ENCODE peak calls at places on chromosomes 4 and X, in five cellular contexts. J, Q, T, V and Y are unnamed samples.

GRCh38 chr4:148151797-148152196 is 290.4 kb downstream of the NR3C2 start:
- DNase-seq in J (no peak), Q (no peak), T (no peak), V (no peak), Y (no peak)

GRCh38 chr4:148962539-148963290 is 520.5 kb upstream of the NR3C2 start:
- DNase-seq in J (no peak), Q (no peak), T (no peak), V (no peak), Y (no peak)

GRCh38 chr4:75769044-75769443 is 44.7 kb downstream of the USO1 start:
- DNase-seq in J (no peak), Q (no peak), T (no peak), V (no peak), Y (no peak)

GRCh38 chr4:185128272-185129119 is 14.6 kb upstream of the SLC25A4 start:
- DNase-seq in J (no peak), Q (peak), T (no peak), V (no peak), Y (no peak)

GRCh38 chrX:152601848-152602616 is 35.7 kb upstream of the GABRQ start:
- DNase-seq in J (no peak), Q (no peak), T (no peak), V (no peak), Y (no peak)

GRCh38 chr4:15318621-15319348 is 109.0 kb upstream of the C1QTNF7 start:
- DNase-seq in J (no peak), Q (no peak), T (no peak), V (no peak), Y (no peak)

GRCh38 chr4:99536148-99536728 is 25.4 kb downstream of the C4orf17 start:
- DNase-seq in J (no peak), Q (no peak), T (no peak), V (no peak), Y (no peak)

GRCh38 chr4:8118531-8118930 is 40.1 kb downstream of the ABLIM2 start:
- DNase-seq in J (no peak), Q (no peak), T (no peak), V (no peak), Y (no peak)

GRCh38 chr4:168558587-168558986 is 61.7 kb downstream of the PALLD start:
- DNase-seq in J (no peak), Q (no peak), T (no peak), V (no peak), Y (no peak)

GRCh38 chr4:116923389-116923788 is 162.0 kb downstream of the TRAM1L1 start:
- DNase-seq in J (no peak), Q (no peak), T (no peak), V (no peak), Y (no peak)

GRCh38 chrX:108224727-108225455 is 133.3 kb downstream of the ATG4A start:
- DNase-seq in J (no peak), Q (no peak), T (no peak), V (no peak), Y (no peak)

GRCh38 chrX:130224810-130225209 is 43.9 kb downstream of the ZNF280C start:
- DNase-seq in J (no peak), Q (no peak), T (no peak), V (no peak), Y (no peak)

GRCh38 chrX:10015711-10016515 is 48.8 kb downstream of the CLDN34 start:
- DNase-seq in J (peak), Q (no peak), T (peak), V (no peak), Y (peak)

GRCh38 chrX:153595387-153595786 is 3.6 kb downstream of the CCNQ start:
- DNase-seq in J (no peak), Q (no peak), T (peak), V (no peak), Y (no peak)

GRCh38 chr4:7320413-7320812 is 114.3 kb downstream of the PSAPL1 start:
- DNase-seq in J (no peak), Q (no peak), T (no peak), V (no peak), Y (no peak)

GRCh38 chr4:151692443-151692782 is 68.4 kb downstream of the GATB start:
- DNase-seq in J (no peak), Q (no peak), T (no peak), V (no peak), Y (no peak)

GRCh38 chr4:111230265-111230664 is 607.4 kb upstream of the PITX2 start:
- DNase-seq in J (no peak), Q (no peak), T (no peak), V (no peak), Y (no peak)

GRCh38 chrX:67692246-67692645 is 148.4 kb downstream of the AR start:
- DNase-seq in J (no peak), Q (no peak), T (no peak), V (no peak), Y (no peak)

GRCh38 chrX:137423241-137423640 is 142.7 kb upstream of the ZIC3 start:
- DNase-seq in J (no peak), Q (no peak), T (no peak), V (no peak), Y (no peak)

GRCh38 chrX:132041016-132041415 is 17.9 kb downstream of the STK26 start:
- DNase-seq in J (no peak), Q (no peak), T (no peak), V (no peak), Y (no peak)

GRCh38 chr4:98505991-98506390 is 152.4 kb downstream of the TSPAN5 start:
- DNase-seq in J (no peak), Q (no peak), T (no peak), V (no peak), Y (no peak)

GRCh38 chr4:73740353-73740778 is at the start of gene CXCL8:
- DNase-seq in J (peak), Q (peak), T (no peak), V (no peak), Y (peak)

GRCh38 chr4:13365195-13365594 is 118.9 kb downstream of the RAB28 start:
- DNase-seq in J (no peak), Q (no peak), T (no peak), V (no peak), Y (no peak)

GRCh38 chrX:16739574-16739973 is 20.2 kb downstream of the SYAP1 start:
- DNase-seq in J (no peak), Q (no peak), T (no peak), V (no peak), Y (no peak)

GRCh38 chrX:121876316-121876715 is 828.9 kb downstream of the GLUD2 start:
- DNase-seq in J (no peak), Q (no peak), T (no peak), V (no peak), Y (no peak)

GRCh38 chr4:151712777-151713176 is 48.0 kb downstream of the GATB start:
- DNase-seq in J (no peak), Q (no peak), T (no peak), V (no peak), Y (no peak)

GRCh38 chr4:113077611-113078010 is 28.2 kb downstream of the ANK2 start:
- DNase-seq in J (no peak), Q (no peak), T (no peak), V (no peak), Y (no peak)

GRCh38 chr4:113083346-113083745 is 33.9 kb downstream of the ANK2 start:
- DNase-seq in J (no peak), Q (no peak), T (no peak), V (no peak), Y (no peak)

GRCh38 chr4:113080624-113081023 is 31.2 kb downstream of the ANK2 start:
- DNase-seq in J (no peak), Q (no peak), T (no peak), V (no peak), Y (no peak)

DNA sequence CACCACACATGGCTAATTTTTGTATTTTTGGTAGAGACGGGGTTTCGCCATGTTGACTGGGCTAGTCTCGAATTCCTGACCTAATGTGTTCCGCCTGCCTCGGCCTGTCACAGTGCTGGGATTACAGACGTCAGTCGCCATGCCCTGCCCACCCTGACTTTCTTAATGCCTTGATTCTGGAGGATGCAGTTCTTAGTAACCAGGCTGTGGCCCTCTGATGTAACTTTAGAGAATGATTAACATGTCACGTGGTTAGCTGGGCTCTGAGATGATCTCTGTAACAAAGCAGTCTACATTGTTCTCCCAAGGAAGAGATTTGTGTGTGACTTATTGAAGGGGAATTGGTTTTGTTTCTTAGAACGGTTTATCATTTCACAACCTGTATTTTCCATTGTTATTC is 30.6 kb downstream of the ANK2 start:
- DNase-seq in J (no peak), Q (no peak), T (no peak), V (no peak), Y (no peak)
- H3K4me3 ChIP-seq in J (no peak), Q (no peak), T (no peak), V (no peak), Y (no peak)

GRCh38 chr4:6134612-6135220 is 65.6 kb downstream of the JAKMIP1 start:
- DNase-seq in J (no peak), Q (no peak), T (peak), V (no peak), Y (no peak)
- TF ChIP-seq CTCF in J (no peak), Q (no peak), T (peak), V (no peak), Y (no peak)

GRCh38 chrX:110318664-110318968 is 731 bp upstream of the AMMECR1 start:
- DNase-seq in J (no peak), Q (no peak), T (no peak), V (no peak), Y (no peak)

GRCh38 chrX:110317079-110317819 is 636 bp downstream of the AMMECR1 start:
- DNase-seq in J (peak), Q (peak), T (peak), V (no peak), Y (peak)

GRCh38 chrX:110316351-110317078 is 1.4 kb downstream of the AMMECR1 start:
- DNase-seq in J (no peak), Q (no peak), T (no peak), V (no peak), Y (no peak)

GRCh38 chrX:110315541-110315940 is 2.3 kb downstream of the AMMECR1 start:
- DNase-seq in J (no peak), Q (no peak), T (no peak), V (no peak), Y (no peak)

DNA sequence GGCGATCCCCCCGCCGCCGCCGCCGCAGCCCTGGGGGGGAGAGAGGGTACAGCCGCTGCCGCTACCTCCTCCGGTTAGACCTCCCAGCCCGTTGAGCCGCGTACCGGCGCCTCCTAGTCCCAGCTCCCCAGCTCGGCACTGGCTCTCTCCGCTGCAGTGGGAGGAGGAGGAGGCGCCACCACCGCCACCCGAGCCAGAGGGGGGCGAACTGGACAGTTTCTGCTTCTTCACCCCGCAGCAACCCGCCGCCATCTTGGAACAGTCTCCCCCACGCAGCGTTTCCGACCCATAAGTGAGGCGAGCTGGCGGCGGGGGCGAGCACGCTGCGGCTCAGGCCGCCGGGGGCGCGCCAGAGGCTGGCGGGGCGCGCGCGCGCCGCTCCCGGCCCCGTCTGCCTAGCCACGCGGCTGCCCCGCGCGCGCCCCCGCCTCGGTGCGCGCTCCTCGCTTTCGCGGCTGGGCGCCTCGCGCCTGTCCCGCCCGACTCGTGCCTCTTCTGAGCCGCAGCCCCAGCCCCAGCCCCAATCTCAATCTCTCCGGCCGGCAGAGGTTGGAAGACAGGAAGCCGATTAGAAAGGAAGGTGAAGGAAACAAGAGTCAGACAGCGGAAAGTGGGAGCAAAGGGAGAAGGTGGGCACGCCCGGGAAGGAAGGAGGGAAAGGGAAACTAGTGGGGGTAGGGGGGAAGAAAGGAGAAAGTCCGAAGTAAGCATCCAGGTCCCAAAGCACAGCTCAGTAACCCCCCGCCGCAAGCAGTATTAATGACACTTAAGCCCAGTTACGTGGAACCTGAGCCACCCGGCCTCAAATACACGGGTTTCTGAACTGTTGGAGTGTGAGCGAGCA is at the start of gene AMMECR1:
- DNase-seq in J (peak), Q (peak), T (peak), V (peak), Y (peak)
- TF ChIP-seq POLR2A in J (peak), Q (peak), T (no peak), V (no peak), Y (no peak)

GRCh38 chrX:53321216-53321942 is 40.0 kb upstream of the IQSEC2 start:
- DNase-seq in J (peak), Q (peak), T (no peak), V (no peak), Y (no peak)
- H3K4me3 ChIP-seq in J (peak), Q (peak), T (peak), V (peak), Y (peak)

GRCh38 chr4:143287571-143287923 is 49.1 kb upstream of the GAB1 start:
- DNase-seq in J (no peak), Q (no peak), T (no peak), V (no peak), Y (no peak)
- TF ChIP-seq CTCF in J (no peak), Q (no peak), T (no peak), V (no peak), Y (no peak)

GRCh38 chrX:48468247-48468671 is 1.8 kb downstream of the SLC38A5 start:
- DNase-seq in J (no peak), Q (peak), T (peak), V (no peak), Y (no peak)

GRCh38 chrX:48466696-48467095 is 3.4 kb downstream of the SLC38A5 start:
- DNase-seq in J (no peak), Q (no peak), T (peak), V (no peak), Y (no peak)

GRCh38 chrX:48468693-48469691 is 1.1 kb downstream of the SLC38A5 start:
- DNase-seq in J (no peak), Q (peak), T (peak), V (no peak), Y (no peak)

GRCh38 chrX:48465336-48465933 is 4.6 kb downstream of the SLC38A5 start:
- DNase-seq in J (no peak), Q (no peak), T (peak), V (no peak), Y (no peak)

DNA sequence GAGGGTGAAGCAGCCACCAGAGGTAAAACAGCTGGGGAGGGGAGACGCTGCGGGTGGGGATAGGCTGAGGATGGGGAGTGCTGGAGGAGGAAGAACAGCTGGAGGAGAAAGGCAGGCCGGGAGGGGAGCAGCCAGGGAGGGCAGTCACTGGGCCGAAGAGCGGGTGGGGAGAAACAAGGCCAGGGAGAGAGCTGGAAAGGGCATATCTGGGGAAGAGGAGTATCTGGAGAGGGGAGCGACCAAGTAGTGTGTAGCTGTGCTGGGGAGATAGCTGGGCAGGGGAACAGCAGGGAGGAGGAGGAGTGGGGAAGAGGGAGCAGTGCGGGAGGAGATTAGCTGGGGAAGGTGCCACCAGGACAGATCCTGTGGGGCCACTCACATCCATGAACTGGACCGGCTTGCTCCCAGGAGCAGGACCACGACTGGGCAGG is 2.7 kb downstream of the SLC38A5 start:
- DNase-seq in J (no peak), Q (no peak), T (peak), V (no peak), Y (no peak)
- TF ChIP-seq POLR2A in J (no peak), Q (no peak), T (no peak), V (no peak), Y (no peak)